ENCODE peak calls at places on chromosomes 6 and 20, in five cellular contexts. One of them, this sample, is unnamed.

GRCh38 chr20:51404297-51405060 is 138.0 kb downstream of the NFATC2 start:
- DNase-seq in H9: peak
- DNase-seq in mesenchymal stem cell: peak
- DNase-seq in neuronal stem cell: no peak
- DNase-seq in IMR-90: no peak
- DNase-seq in this sample: no peak

GRCh38 chr20:17624551-17625245 is 54.8 kb downstream of the DSTN start:
- DNase-seq in H9: no peak
- DNase-seq in mesenchymal stem cell: no peak
- DNase-seq in neuronal stem cell: no peak
- DNase-seq in IMR-90: no peak
- DNase-seq in this sample: no peak

GRCh38 chr6:145954985-145955384 is 9.2 kb downstream of the SHPRH start:
- DNase-seq in H9: no peak
- DNase-seq in mesenchymal stem cell: no peak
- DNase-seq in neuronal stem cell: no peak
- DNase-seq in IMR-90: no peak
- DNase-seq in this sample: no peak

GRCh38 chr6:6920984-6921313 is 186.8 kb upstream of the RREB1 start:
- DNase-seq in H9: no peak
- DNase-seq in mesenchymal stem cell: no peak
- DNase-seq in neuronal stem cell: no peak
- DNase-seq in IMR-90: no peak
- DNase-seq in this sample: no peak

GRCh38 chr6:5730586-5731263 is 276.0 kb downstream of the NRN1 start:
- DNase-seq in H9: no peak
- DNase-seq in mesenchymal stem cell: peak
- DNase-seq in neuronal stem cell: no peak
- DNase-seq in IMR-90: peak
- DNase-seq in this sample: no peak

GRCh38 chr6:131222773-131223172 is 87.5 kb downstream of the AKAP7 start:
- DNase-seq in H9: no peak
- DNase-seq in mesenchymal stem cell: no peak
- DNase-seq in neuronal stem cell: no peak
- DNase-seq in IMR-90: peak
- DNase-seq in this sample: no peak

GRCh38 chr6:16402501-16402900 is 164.1 kb downstream of the GMPR start:
- DNase-seq in H9: no peak
- DNase-seq in mesenchymal stem cell: peak
- DNase-seq in neuronal stem cell: no peak
- DNase-seq in IMR-90: no peak
- DNase-seq in this sample: no peak

GRCh38 chr6:107185570-107185969 is 70.3 kb upstream of the BEND3 start:
- DNase-seq in H9: peak
- DNase-seq in mesenchymal stem cell: peak
- DNase-seq in neuronal stem cell: no peak
- DNase-seq in IMR-90: peak
- DNase-seq in this sample: peak

GRCh38 chr20:49340161-49340966 is 62.5 kb upstream of the ZNFX1 start:
- DNase-seq in H9: no peak
- DNase-seq in mesenchymal stem cell: no peak
- DNase-seq in neuronal stem cell: no peak
- DNase-seq in IMR-90: no peak
- DNase-seq in this sample: no peak

GRCh38 chr6:112780498-112781096 is 433.5 kb downstream of the RFPL4B start:
- DNase-seq in H9: peak
- DNase-seq in mesenchymal stem cell: peak
- DNase-seq in neuronal stem cell: peak
- DNase-seq in IMR-90: peak
- DNase-seq in this sample: peak

GRCh38 chr6:28399370-28400121 is at the start of gene ZSCAN12:
- DNase-seq in H9: peak
- DNase-seq in mesenchymal stem cell: peak
- DNase-seq in neuronal stem cell: peak
- DNase-seq in IMR-90: peak
- DNase-seq in this sample: peak

GRCh38 chr6:42406296-42407280 is 45.1 kb downstream of the TRERF1 start:
- DNase-seq in H9: no peak
- DNase-seq in mesenchymal stem cell: peak
- DNase-seq in neuronal stem cell: no peak
- DNase-seq in IMR-90: peak
- DNase-seq in this sample: no peak

GRCh38 chr6:80227545-80227944 is 121.1 kb downstream of the BCKDHB start:
- DNase-seq in H9: no peak
- DNase-seq in mesenchymal stem cell: no peak
- DNase-seq in neuronal stem cell: no peak
- DNase-seq in IMR-90: no peak
- DNase-seq in this sample: no peak

GRCh38 chr6:110549277-110549676 is 72.9 kb upstream of the SLC22A16 start:
- DNase-seq in H9: no peak
- DNase-seq in mesenchymal stem cell: no peak
- DNase-seq in neuronal stem cell: no peak
- DNase-seq in IMR-90: no peak
- DNase-seq in this sample: no peak

GRCh38 chr20:47031821-47032220 is 137.2 kb downstream of the EYA2 start:
- DNase-seq in H9: no peak
- DNase-seq in mesenchymal stem cell: no peak
- DNase-seq in neuronal stem cell: peak
- DNase-seq in IMR-90: no peak
- DNase-seq in this sample: no peak

GRCh38 chr20:36833275-36834020 is 42.5 kb upstream of the TLDC2 start:
- DNase-seq in H9: no peak
- DNase-seq in mesenchymal stem cell: peak
- DNase-seq in neuronal stem cell: no peak
- DNase-seq in IMR-90: peak
- DNase-seq in this sample: no peak

GRCh38 chr6:105485456-105485855 is 82.6 kb upstream of the PREP start:
- DNase-seq in H9: no peak
- DNase-seq in mesenchymal stem cell: no peak
- DNase-seq in neuronal stem cell: no peak
- DNase-seq in IMR-90: no peak
- DNase-seq in this sample: peak

GRCh38 chr6:141421378-141421777 is 711.3 kb upstream of the GJE1 start:
- DNase-seq in H9: no peak
- DNase-seq in mesenchymal stem cell: peak
- DNase-seq in neuronal stem cell: no peak
- DNase-seq in IMR-90: peak
- DNase-seq in this sample: peak

GRCh38 chr6:159155679-159156078 is 13.5 kb upstream of the FNDC1 start:
- DNase-seq in H9: no peak
- DNase-seq in mesenchymal stem cell: no peak
- DNase-seq in neuronal stem cell: no peak
- DNase-seq in IMR-90: no peak
- DNase-seq in this sample: no peak

DNA sequence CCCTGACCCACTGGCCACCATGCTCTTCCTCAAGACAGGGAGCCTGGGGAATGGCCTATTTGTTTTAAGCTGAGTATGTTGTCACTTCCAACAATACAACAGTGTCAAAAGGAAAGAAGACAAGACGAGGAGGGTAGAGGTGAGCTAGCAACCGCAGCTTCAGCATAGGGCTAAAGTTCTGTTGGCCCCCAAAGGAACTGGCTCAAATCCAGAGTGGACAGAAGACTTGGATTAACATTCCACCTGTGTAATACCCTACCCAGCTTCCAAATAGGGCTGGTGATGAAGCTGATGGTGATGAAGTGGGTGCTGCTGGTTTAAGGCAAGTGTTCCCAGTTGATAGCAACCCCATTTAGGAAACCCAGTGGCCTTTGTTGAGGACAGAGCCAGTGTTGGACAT is 31.7 kb upstream of the KCNK5 start:
- DNase-seq in H9: no peak
- DNase-seq in mesenchymal stem cell: no peak
- DNase-seq in neuronal stem cell: no peak
- DNase-seq in IMR-90: no peak
- DNase-seq in this sample: no peak
- H2BK120ac ChIP-seq in H9: no peak
- H2BK120ac ChIP-seq in mesenchymal stem cell: no peak
- H2BK120ac ChIP-seq in neuronal stem cell: no peak
- H2BK120ac ChIP-seq in IMR-90: no peak
- H2BK120ac ChIP-seq in this sample: no peak

GRCh38 chr6:35736982-35737412 is at the start of gene ARMC12:
- DNase-seq in H9: no peak
- DNase-seq in mesenchymal stem cell: no peak
- DNase-seq in neuronal stem cell: no peak
- DNase-seq in IMR-90: no peak
- DNase-seq in this sample: no peak
- H3K4ac ChIP-seq in H9: no peak
- H3K4ac ChIP-seq in mesenchymal stem cell: no peak
- H3K4ac ChIP-seq in neuronal stem cell: peak
- H3K4ac ChIP-seq in IMR-90: no peak
- H3K4ac ChIP-seq in this sample: no peak

DNA sequence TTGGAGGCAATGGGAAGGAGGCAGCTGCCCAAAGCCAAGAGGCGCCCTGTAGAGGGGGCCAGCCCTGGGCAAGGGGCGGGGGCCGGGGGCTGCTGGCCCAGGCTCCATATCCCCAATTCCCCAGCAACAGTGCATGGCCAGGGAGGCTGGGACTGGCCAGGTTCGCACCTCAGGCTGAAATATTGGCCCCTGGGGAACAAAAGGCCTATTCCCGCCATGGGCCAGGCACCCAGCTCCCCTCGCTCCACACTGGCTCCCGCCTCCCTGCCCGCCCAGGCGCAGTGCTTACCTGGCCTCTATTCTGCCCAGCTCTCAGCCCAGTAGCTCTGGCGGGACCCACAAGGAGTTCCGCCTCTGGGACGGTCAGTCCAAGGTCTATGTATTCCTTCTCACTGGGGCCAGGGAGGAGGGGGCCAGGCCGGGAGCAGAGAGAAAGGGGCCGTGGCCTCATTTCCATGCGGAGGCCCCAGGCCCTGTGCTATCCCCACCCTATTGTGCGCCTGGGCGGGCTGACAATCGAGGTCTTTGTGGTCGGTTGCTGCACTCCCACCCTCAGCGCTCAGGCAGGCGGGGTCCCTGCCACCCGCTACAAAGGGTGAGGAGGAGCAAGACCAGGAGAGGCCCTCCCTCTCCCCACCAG is 42.3 kb downstream of the YTHDF1 start:
- DNase-seq in H9: no peak
- DNase-seq in mesenchymal stem cell: no peak
- DNase-seq in neuronal stem cell: peak
- DNase-seq in IMR-90: no peak
- DNase-seq in this sample: no peak
- H2BK120ac ChIP-seq in H9: no peak
- H2BK120ac ChIP-seq in mesenchymal stem cell: no peak
- H2BK120ac ChIP-seq in neuronal stem cell: peak
- H2BK120ac ChIP-seq in IMR-90: no peak
- H2BK120ac ChIP-seq in this sample: no peak

GRCh38 chr6:30747300-30747687 is 2.9 kb upstream of the IER3 start:
- DNase-seq in H9: no peak
- DNase-seq in mesenchymal stem cell: peak
- DNase-seq in neuronal stem cell: no peak
- DNase-seq in IMR-90: peak
- DNase-seq in this sample: no peak

GRCh38 chr6:30748301-30748769 is 4.0 kb upstream of the IER3 start:
- DNase-seq in H9: no peak
- DNase-seq in mesenchymal stem cell: peak
- DNase-seq in neuronal stem cell: no peak
- DNase-seq in IMR-90: peak
- DNase-seq in this sample: no peak

GRCh38 chr6:30748851-30749540 is 4.6 kb upstream of the IER3 start:
- DNase-seq in H9: no peak
- DNase-seq in mesenchymal stem cell: peak
- DNase-seq in neuronal stem cell: no peak
- DNase-seq in IMR-90: peak
- DNase-seq in this sample: no peak

GRCh38 chr6:30750379-30750668 is 6.0 kb upstream of the IER3 start:
- DNase-seq in H9: no peak
- DNase-seq in mesenchymal stem cell: no peak
- DNase-seq in neuronal stem cell: no peak
- DNase-seq in IMR-90: no peak
- DNase-seq in this sample: no peak

DNA sequence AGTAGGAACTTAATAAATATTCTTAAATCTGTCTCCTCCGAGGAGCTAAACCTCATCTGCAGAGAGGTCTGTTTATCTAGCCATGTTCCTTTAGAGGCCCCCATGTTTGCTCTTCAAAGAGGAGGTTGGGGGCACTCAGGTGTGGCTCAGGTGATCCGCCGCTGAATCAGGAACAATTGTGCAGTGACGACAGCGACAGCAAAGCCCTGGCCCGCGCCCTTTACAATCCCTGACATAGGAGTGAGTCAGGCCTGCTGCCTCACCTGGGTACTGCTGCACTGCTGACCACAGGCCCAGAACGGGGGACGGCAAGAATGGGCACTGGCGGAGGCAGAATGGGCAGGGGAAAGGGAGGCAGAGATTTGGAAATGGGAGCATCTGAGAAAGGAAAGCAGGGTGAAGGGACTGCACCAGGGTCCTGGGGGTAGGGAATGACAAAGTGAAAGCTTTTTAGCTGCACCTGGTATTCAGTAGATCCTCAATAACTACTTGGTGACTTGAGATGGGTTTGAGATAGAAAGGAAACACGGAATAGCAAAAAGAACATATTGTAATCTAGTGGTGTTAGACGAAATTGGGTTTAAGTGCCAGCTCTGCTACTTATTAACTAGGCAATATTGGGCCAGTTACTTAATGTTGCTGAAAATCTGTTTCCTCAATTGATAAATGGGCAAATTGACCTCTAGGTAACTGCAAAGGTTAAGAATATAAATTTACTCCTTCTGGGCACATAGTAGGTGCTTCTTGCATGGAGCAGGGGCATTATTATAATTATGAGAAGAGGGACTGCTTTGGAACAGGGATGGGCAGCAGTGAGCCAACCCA is 5.4 kb upstream of the IER3 start:
- DNase-seq in H9: no peak
- DNase-seq in mesenchymal stem cell: no peak
- DNase-seq in neuronal stem cell: no peak
- DNase-seq in IMR-90: no peak
- DNase-seq in this sample: no peak
- H3K4ac ChIP-seq in H9: no peak
- H3K4ac ChIP-seq in mesenchymal stem cell: peak
- H3K4ac ChIP-seq in neuronal stem cell: no peak
- H3K4ac ChIP-seq in IMR-90: peak
- H3K4ac ChIP-seq in this sample: no peak

GRCh38 chr6:127832381-127832780 is 68.5 kb downstream of the THEMIS start:
- DNase-seq in H9: no peak
- DNase-seq in mesenchymal stem cell: peak
- DNase-seq in neuronal stem cell: no peak
- DNase-seq in IMR-90: no peak
- DNase-seq in this sample: no peak
- H2BK120ac ChIP-seq in H9: no peak
- H2BK120ac ChIP-seq in mesenchymal stem cell: no peak
- H2BK120ac ChIP-seq in neuronal stem cell: no peak
- H2BK120ac ChIP-seq in IMR-90: no peak
- H2BK120ac ChIP-seq in this sample: no peak

DNA sequence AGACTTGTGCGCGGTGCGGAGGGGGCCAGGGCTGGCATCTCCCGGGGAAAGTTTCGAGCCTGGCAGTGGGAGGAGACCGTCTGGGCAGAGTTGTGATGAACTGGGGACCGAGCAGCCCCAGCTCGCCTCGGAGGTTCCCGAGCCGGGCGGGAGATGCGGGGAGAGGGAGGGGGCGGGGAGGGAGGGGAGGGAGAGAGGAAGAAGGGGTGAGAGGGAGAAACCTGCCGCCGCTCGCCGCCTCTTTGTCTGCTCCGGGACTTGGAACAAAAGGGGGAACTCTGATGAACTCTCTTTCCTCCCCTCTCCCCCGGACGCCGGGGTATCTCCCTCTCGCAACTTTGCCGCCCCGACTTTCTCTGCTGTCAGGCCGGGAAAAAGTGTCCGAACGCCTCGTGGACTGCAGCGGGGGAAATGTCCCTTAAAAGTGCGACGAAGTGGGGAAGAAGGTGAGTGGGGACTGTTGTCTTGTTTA is 72.7 kb downstream of the SOX4 start:
- DNase-seq in H9: peak
- DNase-seq in mesenchymal stem cell: no peak
- DNase-seq in neuronal stem cell: peak
- DNase-seq in IMR-90: no peak
- DNase-seq in this sample: no peak
- H3K4ac ChIP-seq in H9: no peak
- H3K4ac ChIP-seq in mesenchymal stem cell: no peak
- H3K4ac ChIP-seq in neuronal stem cell: peak
- H3K4ac ChIP-seq in IMR-90: peak
- H3K4ac ChIP-seq in this sample: peak